ENCODE peak calls at places on chromosomes 13 and 19, in four cellular contexts. X is tibial artery; F is effector CD4-positive, alpha-beta T cell; A is BE2C. K is an unnamed sample.
A peak's percentile ranks its signal among the peaks of the same experiment; 100 is the strongest.

GRCh38 chr13:99614465-99614885 is 113.2 kb downstream of the TM9SF2 start:
- DNase-seq in X (no peak), F (no peak), A (peak; percentile 32), K (peak; percentile 64)

GRCh38 chr19:416416-416815 is 7.5 kb upstream of the C2CD4C start:
- DNase-seq in X (no peak), F (no peak), A (no peak), K (no peak)

GRCh38 chr13:112596220-112596619 is 8.3 kb upstream of the TUBGCP3 start:
- DNase-seq in X (no peak), F (no peak), A (no peak), K (peak; percentile 6)

GRCh38 chr13:27188239-27188638 is 16.6 kb upstream of the USP12 start:
- DNase-seq in X (no peak), F (no peak), A (no peak), K (no peak)

GRCh38 chr19:16920816-16921529 is 32.2 kb downstream of the F2RL3 start:
- DNase-seq in X (no peak), F (no peak), A (peak; percentile 26), K (no peak)

GRCh38 chr19:38687837-38688378 is 40.5 kb downstream of the ACTN4 start:
- DNase-seq in X (no peak), F (no peak), A (no peak), K (no peak)

GRCh38 chr19:23867895-23868294 is 46.8 kb upstream of the ZNF726 start:
- DNase-seq in X (no peak), F (no peak), A (no peak), K (no peak)

GRCh38 chr13:31587696-31588266 is 151.5 kb upstream of the RXFP2 start:
- DNase-seq in X (no peak), F (no peak), A (no peak), K (no peak)

GRCh38 chr13:35699181-35699580 is 222.7 kb upstream of the MAB21L1 start:
- DNase-seq in X (no peak), F (no peak), A (no peak), K (no peak)

GRCh38 chr19:10884273-10884672 is 12.9 kb downstream of the CARM1 start:
- DNase-seq in X (no peak), F (no peak), A (no peak), K (no peak)

GRCh38 chr19:5948697-5949564 is 29.0 kb downstream of the RANBP3 start:
- DNase-seq in X (no peak), F (no peak), A (peak; percentile 42), K (no peak)

GRCh38 chr13:93819331-93819730 is 592.7 kb downstream of the GPC6 start:
- DNase-seq in X (no peak), F (no peak), A (peak; percentile 14), K (no peak)

GRCh38 chr13:108495686-108496363 is 133.6 kb upstream of the MYO16 start:
- DNase-seq in X (no peak), F (peak; percentile 6), A (no peak), K (no peak)